ENCODE peak calls at places on chromosomes 2 and 18, in eight cellular contexts. One of them, this sample, is unnamed.

GRCh38 chr2:235508371-235509160 is 14.7 kb downstream of the AGAP1 start:
- DNase-seq in HS-5: no peak
- DNase-seq in activated naive CD8-positive, alpha-beta T cell treated with anti-CD3 and anti-CD28 coated beads for 36 hours: no peak
- DNase-seq in fibroblast of the conjunctiva: no peak
- DNase-seq in cardiac fibroblast: no peak
- DNase-seq in RWPE2: no peak
- DNase-seq in CMK: no peak
- DNase-seq in NCI-H1092 treated with DMSO at 0.1 percent for 48 hours: no peak
- DNase-seq in this sample: no peak

GRCh38 chr2:37244017-37244416 is 12.6 kb downstream of the NDUFAF7 start:
- DNase-seq in RWPE2: no peak
- DNase-seq in CMK: no peak
- DNase-seq in fibroblast of the conjunctiva: no peak
- DNase-seq in HS-5: no peak
- DNase-seq in NCI-H1092 treated with DMSO at 0.1 percent for 48 hours: no peak
- DNase-seq in cardiac fibroblast: peak; percentile 25
- DNase-seq in activated naive CD8-positive, alpha-beta T cell treated with anti-CD3 and anti-CD28 coated beads for 36 hours: no peak
- DNase-seq in this sample: no peak

GRCh38 chr2:19228092-19228670 is 130.2 kb downstream of the OSR1 start:
- DNase-seq in fibroblast of the conjunctiva: no peak
- DNase-seq in CMK: no peak
- DNase-seq in RWPE2: no peak
- DNase-seq in cardiac fibroblast: no peak
- DNase-seq in activated naive CD8-positive, alpha-beta T cell treated with anti-CD3 and anti-CD28 coated beads for 36 hours: no peak
- DNase-seq in NCI-H1092 treated with DMSO at 0.1 percent for 48 hours: no peak
- DNase-seq in HS-5: no peak
- DNase-seq in this sample: no peak

GRCh38 chr18:41326311-41326710 is 628.7 kb upstream of the PIK3C3 start:
- DNase-seq in activated naive CD8-positive, alpha-beta T cell treated with anti-CD3 and anti-CD28 coated beads for 36 hours: no peak
- DNase-seq in fibroblast of the conjunctiva: no peak
- DNase-seq in NCI-H1092 treated with DMSO at 0.1 percent for 48 hours: no peak
- DNase-seq in cardiac fibroblast: peak; percentile 74
- DNase-seq in HS-5: peak; percentile 15
- DNase-seq in CMK: no peak
- DNase-seq in RWPE2: no peak
- DNase-seq in this sample: no peak

GRCh38 chr2:187429989-187430388 is 18.1 kb downstream of the CALCRL start:
- DNase-seq in cardiac fibroblast: peak; percentile 66
- DNase-seq in fibroblast of the conjunctiva: no peak
- DNase-seq in RWPE2: no peak
- DNase-seq in HS-5: peak; percentile 82
- DNase-seq in CMK: no peak
- DNase-seq in NCI-H1092 treated with DMSO at 0.1 percent for 48 hours: no peak
- DNase-seq in activated naive CD8-positive, alpha-beta T cell treated with anti-CD3 and anti-CD28 coated beads for 36 hours: no peak
- DNase-seq in this sample: no peak

GRCh38 chr2:64617631-64618151 is 36.0 kb downstream of the SERTAD2 start:
- DNase-seq in cardiac fibroblast: no peak
- DNase-seq in CMK: no peak
- DNase-seq in NCI-H1092 treated with DMSO at 0.1 percent for 48 hours: no peak
- DNase-seq in HS-5: no peak
- DNase-seq in RWPE2: no peak
- DNase-seq in fibroblast of the conjunctiva: no peak
- DNase-seq in activated naive CD8-positive, alpha-beta T cell treated with anti-CD3 and anti-CD28 coated beads for 36 hours: no peak
- DNase-seq in this sample: no peak

GRCh38 chr2:28054916-28055315 is 164.4 kb downstream of the BABAM2 start:
- DNase-seq in CMK: no peak
- DNase-seq in fibroblast of the conjunctiva: no peak
- DNase-seq in cardiac fibroblast: no peak
- DNase-seq in NCI-H1092 treated with DMSO at 0.1 percent for 48 hours: no peak
- DNase-seq in RWPE2: no peak
- DNase-seq in HS-5: no peak
- DNase-seq in activated naive CD8-positive, alpha-beta T cell treated with anti-CD3 and anti-CD28 coated beads for 36 hours: no peak
- DNase-seq in this sample: no peak

GRCh38 chr2:240917684-240918257 is 11.6 kb downstream of the CROCC2 start:
- DNase-seq in RWPE2: peak; percentile 50
- DNase-seq in cardiac fibroblast: no peak
- DNase-seq in activated naive CD8-positive, alpha-beta T cell treated with anti-CD3 and anti-CD28 coated beads for 36 hours: peak; percentile 0
- DNase-seq in NCI-H1092 treated with DMSO at 0.1 percent for 48 hours: no peak
- DNase-seq in HS-5: no peak
- DNase-seq in fibroblast of the conjunctiva: no peak
- DNase-seq in CMK: no peak
- DNase-seq in this sample: no peak

GRCh38 chr2:8529706-8530277 is 152.1 kb upstream of the ID2 start:
- DNase-seq in RWPE2: no peak
- DNase-seq in activated naive CD8-positive, alpha-beta T cell treated with anti-CD3 and anti-CD28 coated beads for 36 hours: no peak
- DNase-seq in CMK: no peak
- DNase-seq in HS-5: no peak
- DNase-seq in fibroblast of the conjunctiva: no peak
- DNase-seq in NCI-H1092 treated with DMSO at 0.1 percent for 48 hours: no peak
- DNase-seq in cardiac fibroblast: no peak
- DNase-seq in this sample: no peak

GRCh38 chr2:11213090-11213638 is 57.9 kb downstream of the SLC66A3 start:
- DNase-seq in cardiac fibroblast: peak; percentile 20
- DNase-seq in HS-5: peak; percentile 43
- DNase-seq in fibroblast of the conjunctiva: no peak
- DNase-seq in NCI-H1092 treated with DMSO at 0.1 percent for 48 hours: no peak
- DNase-seq in activated naive CD8-positive, alpha-beta T cell treated with anti-CD3 and anti-CD28 coated beads for 36 hours: no peak
- DNase-seq in RWPE2: no peak
- DNase-seq in CMK: no peak
- DNase-seq in this sample: no peak

GRCh38 chr2:133434962-133435668 is 133.1 kb downstream of the NCKAP5 start:
- DNase-seq in fibroblast of the conjunctiva: no peak
- DNase-seq in cardiac fibroblast: peak; percentile 49
- DNase-seq in NCI-H1092 treated with DMSO at 0.1 percent for 48 hours: peak; percentile 49
- DNase-seq in activated naive CD8-positive, alpha-beta T cell treated with anti-CD3 and anti-CD28 coated beads for 36 hours: no peak
- DNase-seq in CMK: no peak
- DNase-seq in HS-5: no peak
- DNase-seq in RWPE2: peak; percentile 70
- DNase-seq in this sample: no peak

GRCh38 chr18:63881851-63882250 is 5.7 kb upstream of the SERPINB2 start:
- DNase-seq in NCI-H1092 treated with DMSO at 0.1 percent for 48 hours: no peak
- DNase-seq in fibroblast of the conjunctiva: no peak
- DNase-seq in HS-5: no peak
- DNase-seq in cardiac fibroblast: peak; percentile 42
- DNase-seq in activated naive CD8-positive, alpha-beta T cell treated with anti-CD3 and anti-CD28 coated beads for 36 hours: no peak
- DNase-seq in RWPE2: no peak
- DNase-seq in CMK: no peak
- DNase-seq in this sample: no peak

GRCh38 chr2:208820289-208820688 is 413.7 kb downstream of the PTH2R start:
- DNase-seq in NCI-H1092 treated with DMSO at 0.1 percent for 48 hours: peak; percentile 61
- DNase-seq in RWPE2: no peak
- DNase-seq in activated naive CD8-positive, alpha-beta T cell treated with anti-CD3 and anti-CD28 coated beads for 36 hours: no peak
- DNase-seq in HS-5: peak; percentile 20
- DNase-seq in CMK: no peak
- DNase-seq in cardiac fibroblast: no peak
- DNase-seq in fibroblast of the conjunctiva: no peak
- DNase-seq in this sample: no peak

GRCh38 chr2:30239308-30240161 is 8.2 kb downstream of the LBH start:
- DNase-seq in activated naive CD8-positive, alpha-beta T cell treated with anti-CD3 and anti-CD28 coated beads for 36 hours: peak; percentile 82
- DNase-seq in CMK: peak; percentile 70
- DNase-seq in HS-5: no peak
- DNase-seq in cardiac fibroblast: peak; percentile 95
- DNase-seq in NCI-H1092 treated with DMSO at 0.1 percent for 48 hours: no peak
- DNase-seq in fibroblast of the conjunctiva: peak; percentile 57
- DNase-seq in RWPE2: no peak
- DNase-seq in this sample: peak; percentile 76

GRCh38 chr2:27955762-27956161 is 65.2 kb downstream of the BABAM2 start:
- DNase-seq in RWPE2: no peak
- DNase-seq in fibroblast of the conjunctiva: no peak
- DNase-seq in HS-5: no peak
- DNase-seq in cardiac fibroblast: peak; percentile 17
- DNase-seq in activated naive CD8-positive, alpha-beta T cell treated with anti-CD3 and anti-CD28 coated beads for 36 hours: no peak
- DNase-seq in CMK: no peak
- DNase-seq in NCI-H1092 treated with DMSO at 0.1 percent for 48 hours: no peak
- DNase-seq in this sample: no peak

GRCh38 chr18:74097803-74098202 is 49.8 kb downstream of the FBXO15 start:
- DNase-seq in CMK: no peak
- DNase-seq in RWPE2: no peak
- DNase-seq in NCI-H1092 treated with DMSO at 0.1 percent for 48 hours: no peak
- DNase-seq in fibroblast of the conjunctiva: no peak
- DNase-seq in HS-5: no peak
- DNase-seq in cardiac fibroblast: no peak
- DNase-seq in activated naive CD8-positive, alpha-beta T cell treated with anti-CD3 and anti-CD28 coated beads for 36 hours: no peak
- DNase-seq in this sample: no peak

GRCh38 chr18:46868171-46868921 is 49.0 kb downstream of the PIAS2 start:
- DNase-seq in HS-5: no peak
- DNase-seq in activated naive CD8-positive, alpha-beta T cell treated with anti-CD3 and anti-CD28 coated beads for 36 hours: no peak
- DNase-seq in NCI-H1092 treated with DMSO at 0.1 percent for 48 hours: no peak
- DNase-seq in CMK: no peak
- DNase-seq in fibroblast of the conjunctiva: no peak
- DNase-seq in cardiac fibroblast: no peak
- DNase-seq in RWPE2: no peak
- DNase-seq in this sample: no peak

GRCh38 chr2:46198931-46199330 is 98.3 kb upstream of the EPAS1 start:
- DNase-seq in cardiac fibroblast: peak; percentile 66
- DNase-seq in activated naive CD8-positive, alpha-beta T cell treated with anti-CD3 and anti-CD28 coated beads for 36 hours: no peak
- DNase-seq in RWPE2: no peak
- DNase-seq in HS-5: no peak
- DNase-seq in NCI-H1092 treated with DMSO at 0.1 percent for 48 hours: no peak
- DNase-seq in fibroblast of the conjunctiva: no peak
- DNase-seq in CMK: no peak
- DNase-seq in this sample: no peak

GRCh38 chr2:204551464-204551863 is 6.2 kb downstream of the PARD3B start:
- DNase-seq in NCI-H1092 treated with DMSO at 0.1 percent for 48 hours: no peak
- DNase-seq in CMK: no peak
- DNase-seq in RWPE2: no peak
- DNase-seq in HS-5: no peak
- DNase-seq in activated naive CD8-positive, alpha-beta T cell treated with anti-CD3 and anti-CD28 coated beads for 36 hours: no peak
- DNase-seq in fibroblast of the conjunctiva: no peak
- DNase-seq in cardiac fibroblast: no peak
- DNase-seq in this sample: no peak

GRCh38 chr2:128441341-128442052 is 122.8 kb upstream of the HS6ST1 start:
- DNase-seq in RWPE2: peak; percentile 60
- DNase-seq in CMK: no peak
- DNase-seq in activated naive CD8-positive, alpha-beta T cell treated with anti-CD3 and anti-CD28 coated beads for 36 hours: no peak
- DNase-seq in cardiac fibroblast: no peak
- DNase-seq in fibroblast of the conjunctiva: no peak
- DNase-seq in HS-5: no peak
- DNase-seq in NCI-H1092 treated with DMSO at 0.1 percent for 48 hours: no peak
- DNase-seq in this sample: peak; percentile 67

GRCh38 chr2:231033147-231034132 is 3.9 kb upstream of the C2orf72 start:
- DNase-seq in RWPE2: no peak
- DNase-seq in HS-5: no peak
- DNase-seq in CMK: no peak
- DNase-seq in activated naive CD8-positive, alpha-beta T cell treated with anti-CD3 and anti-CD28 coated beads for 36 hours: no peak
- DNase-seq in cardiac fibroblast: no peak
- DNase-seq in fibroblast of the conjunctiva: no peak
- DNase-seq in NCI-H1092 treated with DMSO at 0.1 percent for 48 hours: no peak
- DNase-seq in this sample: no peak

GRCh38 chr2:71275939-71276310 is 49.0 kb upstream of the PAIP2B start:
- DNase-seq in activated naive CD8-positive, alpha-beta T cell treated with anti-CD3 and anti-CD28 coated beads for 36 hours: no peak
- DNase-seq in RWPE2: no peak
- DNase-seq in CMK: no peak
- DNase-seq in HS-5: no peak
- DNase-seq in NCI-H1092 treated with DMSO at 0.1 percent for 48 hours: no peak
- DNase-seq in cardiac fibroblast: no peak
- DNase-seq in fibroblast of the conjunctiva: no peak
- DNase-seq in this sample: no peak

GRCh38 chr2:53104263-53104662 is 663.3 kb upstream of the CHAC2 start:
- DNase-seq in cardiac fibroblast: peak; percentile 48
- DNase-seq in NCI-H1092 treated with DMSO at 0.1 percent for 48 hours: no peak
- DNase-seq in fibroblast of the conjunctiva: peak; percentile 41
- DNase-seq in HS-5: peak; percentile 42
- DNase-seq in activated naive CD8-positive, alpha-beta T cell treated with anti-CD3 and anti-CD28 coated beads for 36 hours: no peak
- DNase-seq in RWPE2: no peak
- DNase-seq in CMK: no peak
- DNase-seq in this sample: no peak

GRCh38 chr2:188668017-188668663 is 306.0 kb upstream of the COL3A1 start:
- DNase-seq in activated naive CD8-positive, alpha-beta T cell treated with anti-CD3 and anti-CD28 coated beads for 36 hours: no peak
- DNase-seq in RWPE2: no peak
- DNase-seq in CMK: no peak
- DNase-seq in cardiac fibroblast: peak; percentile 91
- DNase-seq in NCI-H1092 treated with DMSO at 0.1 percent for 48 hours: no peak
- DNase-seq in HS-5: no peak
- DNase-seq in fibroblast of the conjunctiva: peak; percentile 92
- DNase-seq in this sample: no peak

GRCh38 chr2:234705108-234705507 is 208.2 kb upstream of the ARL4C start:
- DNase-seq in fibroblast of the conjunctiva: no peak
- DNase-seq in cardiac fibroblast: no peak
- DNase-seq in HS-5: peak; percentile 37
- DNase-seq in RWPE2: no peak
- DNase-seq in CMK: no peak
- DNase-seq in NCI-H1092 treated with DMSO at 0.1 percent for 48 hours: no peak
- DNase-seq in activated naive CD8-positive, alpha-beta T cell treated with anti-CD3 and anti-CD28 coated beads for 36 hours: peak; percentile 11
- DNase-seq in this sample: no peak

GRCh38 chr18:76953186-76953982 is 131.0 kb downstream of the ZNF236 start:
- DNase-seq in NCI-H1092 treated with DMSO at 0.1 percent for 48 hours: peak; percentile 90
- DNase-seq in RWPE2: no peak
- DNase-seq in activated naive CD8-positive, alpha-beta T cell treated with anti-CD3 and anti-CD28 coated beads for 36 hours: no peak
- DNase-seq in CMK: no peak
- DNase-seq in cardiac fibroblast: peak; percentile 63
- DNase-seq in HS-5: no peak
- DNase-seq in fibroblast of the conjunctiva: no peak
- DNase-seq in this sample: no peak

GRCh38 chr2:12555012-12555645 is 161.6 kb upstream of the TRIB2 start:
- DNase-seq in cardiac fibroblast: peak; percentile 65
- DNase-seq in NCI-H1092 treated with DMSO at 0.1 percent for 48 hours: no peak
- DNase-seq in CMK: no peak
- DNase-seq in activated naive CD8-positive, alpha-beta T cell treated with anti-CD3 and anti-CD28 coated beads for 36 hours: peak; percentile 29
- DNase-seq in HS-5: no peak
- DNase-seq in fibroblast of the conjunctiva: no peak
- DNase-seq in RWPE2: no peak
- DNase-seq in this sample: no peak

GRCh38 chr2:147382322-147382948 is 462.4 kb upstream of the ACVR2A start:
- DNase-seq in cardiac fibroblast: no peak
- DNase-seq in CMK: no peak
- DNase-seq in NCI-H1092 treated with DMSO at 0.1 percent for 48 hours: peak; percentile 42
- DNase-seq in RWPE2: peak; percentile 63
- DNase-seq in fibroblast of the conjunctiva: no peak
- DNase-seq in HS-5: no peak
- DNase-seq in activated naive CD8-positive, alpha-beta T cell treated with anti-CD3 and anti-CD28 coated beads for 36 hours: no peak
- DNase-seq in this sample: no peak

This sample was measured in type B pancreatic cell.